ENCODE peak calls at places on chromosomes 12 and 14, in nine cellular contexts. One of them, this sample, is unnamed.

GRCh38 chr12:12336049-12336411 is 14.0 kb downstream of the MANSC1 start:
- DNase-seq in upper lobe of right lung: no peak
- DNase-seq in sigmoid colon: no peak
- DNase-seq in transverse colon: no peak
- DNase-seq in Jurkat, Clone E6-1: no peak
- DNase-seq in K562: no peak
- DNase-seq in breast epithelium: no peak
- DNase-seq in HCT116: no peak
- DNase-seq in fibroblast of mammary gland: no peak
- DNase-seq in this sample: no peak

GRCh38 chr12:34218193-34219045 is 196.1 kb downstream of the ALG10 start:
- DNase-seq in upper lobe of right lung: peak
- DNase-seq in sigmoid colon: no peak
- DNase-seq in HCT116: peak
- DNase-seq in K562: peak
- DNase-seq in fibroblast of mammary gland: peak
- DNase-seq in transverse colon: peak
- DNase-seq in breast epithelium: peak
- DNase-seq in Jurkat, Clone E6-1: peak
- DNase-seq in this sample: peak

GRCh38 chr12:8914716-8915526 is 612 bp downstream of the PHC1 start:
- DNase-seq in breast epithelium: peak
- DNase-seq in transverse colon: peak
- DNase-seq in upper lobe of right lung: peak
- DNase-seq in Jurkat, Clone E6-1: peak
- DNase-seq in sigmoid colon: peak
- DNase-seq in HCT116: no peak
- DNase-seq in fibroblast of mammary gland: peak
- DNase-seq in K562: peak
- DNase-seq in this sample: peak

GRCh38 chr12:104859144-104859543 is 98.9 kb downstream of the SLC41A2 start:
- DNase-seq in transverse colon: no peak
- DNase-seq in Jurkat, Clone E6-1: no peak
- DNase-seq in fibroblast of mammary gland: peak
- DNase-seq in breast epithelium: no peak
- DNase-seq in K562: no peak
- DNase-seq in sigmoid colon: no peak
- DNase-seq in upper lobe of right lung: no peak
- DNase-seq in HCT116: no peak
- DNase-seq in this sample: no peak

GRCh38 chr14:64364907-64365306 is 23.2 kb upstream of the MTHFD1 start:
- DNase-seq in K562: no peak
- DNase-seq in upper lobe of right lung: no peak
- DNase-seq in transverse colon: no peak
- DNase-seq in sigmoid colon: no peak
- DNase-seq in fibroblast of mammary gland: peak
- DNase-seq in breast epithelium: no peak
- DNase-seq in Jurkat, Clone E6-1: no peak
- DNase-seq in HCT116: no peak
- DNase-seq in this sample: no peak

GRCh38 chr12:68865399-68866154 is 57.6 kb downstream of the MDM2 start:
- DNase-seq in breast epithelium: no peak
- DNase-seq in K562: peak
- DNase-seq in upper lobe of right lung: no peak
- DNase-seq in transverse colon: no peak
- DNase-seq in Jurkat, Clone E6-1: no peak
- DNase-seq in sigmoid colon: no peak
- DNase-seq in fibroblast of mammary gland: peak
- DNase-seq in HCT116: no peak
- DNase-seq in this sample: no peak

GRCh38 chr14:70684030-70684429 is 42.3 kb downstream of the TTC9 start:
- DNase-seq in HCT116: no peak
- DNase-seq in K562: no peak
- DNase-seq in fibroblast of mammary gland: no peak
- DNase-seq in Jurkat, Clone E6-1: no peak
- DNase-seq in upper lobe of right lung: no peak
- DNase-seq in transverse colon: no peak
- DNase-seq in breast epithelium: no peak
- DNase-seq in sigmoid colon: no peak
- DNase-seq in this sample: no peak

GRCh38 chr12:120249875-120250795 is 15.4 kb downstream of the PXN start:
- DNase-seq in fibroblast of mammary gland: peak
- DNase-seq in K562: no peak
- DNase-seq in upper lobe of right lung: no peak
- DNase-seq in sigmoid colon: peak
- DNase-seq in breast epithelium: no peak
- DNase-seq in Jurkat, Clone E6-1: no peak
- DNase-seq in HCT116: no peak
- DNase-seq in transverse colon: no peak
- DNase-seq in this sample: peak

GRCh38 chr14:101097109-101097793 is 193.7 kb upstream of the RTL1 start:
- DNase-seq in upper lobe of right lung: no peak
- DNase-seq in sigmoid colon: no peak
- DNase-seq in fibroblast of mammary gland: no peak
- DNase-seq in transverse colon: no peak
- DNase-seq in K562: no peak
- DNase-seq in Jurkat, Clone E6-1: no peak
- DNase-seq in HCT116: no peak
- DNase-seq in breast epithelium: no peak
- DNase-seq in this sample: no peak

DNA sequence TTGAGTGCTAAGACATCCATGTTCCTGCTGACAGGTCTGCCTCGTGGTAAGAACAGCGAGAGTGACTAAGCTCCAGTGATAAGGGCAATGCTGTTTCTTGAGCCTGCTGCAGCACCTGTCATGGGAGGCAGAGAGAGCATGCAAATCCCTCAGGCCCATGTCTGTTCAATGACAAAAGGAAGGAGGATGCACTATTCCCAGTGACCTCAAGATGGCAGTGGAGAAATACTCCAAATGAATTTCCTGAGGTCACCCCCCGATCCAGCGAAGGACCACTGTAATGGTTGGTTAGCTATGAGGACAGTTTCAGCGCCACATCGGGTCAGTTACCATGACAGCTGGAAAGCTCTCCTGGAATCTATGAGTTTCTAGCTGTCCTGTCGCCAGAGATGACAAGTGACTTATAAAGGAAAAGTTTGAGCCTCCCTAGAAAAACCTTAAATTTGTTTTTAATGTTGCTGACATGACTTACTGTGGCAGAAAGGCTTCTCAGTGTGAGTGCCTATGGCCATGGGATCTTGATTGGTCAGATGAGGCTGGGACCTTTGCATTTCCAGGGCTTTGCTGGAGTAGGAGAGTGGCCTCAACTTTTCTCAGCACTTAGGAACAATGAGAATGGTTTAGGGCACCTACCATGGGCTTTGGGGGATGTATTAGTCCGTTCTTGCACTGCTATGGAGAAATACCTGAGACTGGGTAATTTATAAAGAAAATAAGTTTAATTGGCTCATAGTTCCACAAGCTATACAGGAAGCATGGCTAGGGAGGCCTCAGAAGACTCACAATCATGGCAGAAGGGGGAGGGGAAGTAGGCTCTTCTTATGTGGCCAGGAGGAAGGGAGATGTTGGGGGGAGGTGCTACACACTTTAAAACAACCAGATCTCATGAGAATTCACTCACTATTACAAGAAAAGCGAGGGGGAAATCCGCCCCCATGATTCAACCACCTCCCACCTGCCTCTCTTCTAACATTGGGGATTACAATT is 88.0 kb upstream of the TMEM260 start:
- DNase-seq in K562: peak
- DNase-seq in breast epithelium: no peak
- DNase-seq in transverse colon: peak
- DNase-seq in HCT116: peak
- DNase-seq in sigmoid colon: no peak
- DNase-seq in upper lobe of right lung: no peak
- DNase-seq in Jurkat, Clone E6-1: peak
- DNase-seq in fibroblast of mammary gland: peak
- DNase-seq in this sample: no peak
- H3K4me3 ChIP-seq in K562: no peak
- H3K4me3 ChIP-seq in breast epithelium: no peak
- H3K4me3 ChIP-seq in transverse colon: no peak
- H3K4me3 ChIP-seq in HCT116: no peak
- H3K4me3 ChIP-seq in sigmoid colon: no peak
- H3K4me3 ChIP-seq in upper lobe of right lung: no peak
- H3K4me3 ChIP-seq in Jurkat, Clone E6-1: no peak
- H3K4me3 ChIP-seq in fibroblast of mammary gland: no peak
- H3K4me3 ChIP-seq in this sample: no peak

DNA sequence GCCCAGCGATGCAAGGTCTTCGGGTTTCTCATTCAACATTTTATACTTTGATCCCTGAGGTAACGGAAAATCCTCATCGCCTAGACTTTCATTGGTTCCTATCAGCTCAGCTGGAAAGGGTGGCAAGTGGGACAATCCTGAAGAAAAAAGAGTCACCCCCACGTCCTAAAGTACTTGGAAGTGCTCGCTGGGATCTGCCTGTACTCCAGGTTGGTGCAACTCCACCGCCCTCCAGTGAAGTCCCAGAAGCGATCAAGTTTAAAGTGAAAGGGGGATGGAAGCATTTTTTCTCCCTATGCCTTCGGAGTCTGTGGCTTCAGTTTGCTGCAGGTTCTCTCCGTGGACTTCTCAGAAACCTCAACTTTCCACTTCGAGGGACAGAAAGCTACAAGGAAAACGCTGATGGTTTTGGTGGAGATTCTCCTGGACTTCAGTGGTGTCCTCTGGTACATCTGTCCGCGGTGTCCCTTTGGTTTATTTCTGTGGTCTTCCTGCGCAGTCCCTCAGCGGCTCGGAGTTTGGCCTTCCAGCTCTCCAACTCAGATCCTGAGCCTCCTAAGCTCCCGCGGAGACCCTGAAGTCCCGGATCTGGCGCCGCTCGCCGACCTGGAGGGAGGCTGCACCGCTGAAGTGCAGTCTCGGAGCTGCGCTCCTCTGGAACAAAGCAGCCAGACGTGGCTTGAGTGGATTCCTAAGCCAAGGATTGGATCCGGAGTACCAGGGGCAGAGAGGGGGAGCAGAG is 1.7 kb upstream of the LRFN5 start:
- DNase-seq in Jurkat, Clone E6-1: no peak
- DNase-seq in HCT116: no peak
- DNase-seq in transverse colon: no peak
- DNase-seq in sigmoid colon: peak
- DNase-seq in fibroblast of mammary gland: peak
- DNase-seq in K562: no peak
- DNase-seq in breast epithelium: peak
- DNase-seq in upper lobe of right lung: peak
- DNase-seq in this sample: peak
- H3K4me3 ChIP-seq in Jurkat, Clone E6-1: no peak
- H3K4me3 ChIP-seq in HCT116: no peak
- H3K4me3 ChIP-seq in transverse colon: peak
- H3K4me3 ChIP-seq in sigmoid colon: peak
- H3K4me3 ChIP-seq in fibroblast of mammary gland: peak
- H3K4me3 ChIP-seq in K562: peak
- H3K4me3 ChIP-seq in breast epithelium: peak
- H3K4me3 ChIP-seq in upper lobe of right lung: peak
- H3K4me3 ChIP-seq in this sample: peak

GRCh38 chr12:128385736-128386135 is 118.8 kb downstream of the TMEM132C start:
- DNase-seq in transverse colon: no peak
- DNase-seq in breast epithelium: no peak
- DNase-seq in HCT116: no peak
- DNase-seq in Jurkat, Clone E6-1: no peak
- DNase-seq in upper lobe of right lung: no peak
- DNase-seq in fibroblast of mammary gland: no peak
- DNase-seq in sigmoid colon: no peak
- DNase-seq in K562: no peak
- DNase-seq in this sample: no peak

GRCh38 chr12:128382946-128383739 is 116.2 kb downstream of the TMEM132C start:
- DNase-seq in Jurkat, Clone E6-1: no peak
- DNase-seq in upper lobe of right lung: no peak
- DNase-seq in breast epithelium: no peak
- DNase-seq in transverse colon: no peak
- DNase-seq in fibroblast of mammary gland: no peak
- DNase-seq in sigmoid colon: no peak
- DNase-seq in HCT116: no peak
- DNase-seq in K562: no peak
- DNase-seq in this sample: no peak

GRCh38 chr12:128381961-128382360 is 115.0 kb downstream of the TMEM132C start:
- DNase-seq in upper lobe of right lung: no peak
- DNase-seq in K562: no peak
- DNase-seq in sigmoid colon: no peak
- DNase-seq in breast epithelium: no peak
- DNase-seq in HCT116: no peak
- DNase-seq in fibroblast of mammary gland: no peak
- DNase-seq in transverse colon: no peak
- DNase-seq in Jurkat, Clone E6-1: no peak
- DNase-seq in this sample: no peak

DNA sequence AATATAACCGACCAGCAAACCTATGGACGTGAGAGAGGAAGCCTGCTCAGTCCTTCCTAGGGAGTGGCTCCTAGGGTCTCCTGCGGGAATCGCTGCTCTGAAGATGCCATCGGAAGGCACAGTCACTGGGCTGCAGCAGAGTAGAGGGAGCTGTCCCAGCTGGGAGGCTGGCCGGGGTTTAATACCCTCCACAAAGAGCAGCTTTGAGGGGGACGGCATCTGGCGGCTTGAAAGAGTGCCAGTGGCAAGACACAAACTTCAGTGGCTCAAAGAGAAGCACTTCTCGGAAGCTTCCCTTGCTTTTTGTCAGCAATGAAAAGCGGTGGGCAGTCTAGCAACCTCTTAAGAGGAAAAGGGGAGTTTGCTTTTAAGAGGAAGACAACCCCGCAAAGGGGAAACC is 114.6 kb downstream of the TMEM132C start:
- DNase-seq in sigmoid colon: no peak
- DNase-seq in upper lobe of right lung: no peak
- DNase-seq in breast epithelium: no peak
- DNase-seq in Jurkat, Clone E6-1: no peak
- DNase-seq in HCT116: no peak
- DNase-seq in fibroblast of mammary gland: no peak
- DNase-seq in transverse colon: no peak
- DNase-seq in K562: no peak
- DNase-seq in this sample: no peak
- H3K4me3 ChIP-seq in sigmoid colon: no peak
- H3K4me3 ChIP-seq in upper lobe of right lung: no peak
- H3K4me3 ChIP-seq in breast epithelium: no peak
- H3K4me3 ChIP-seq in Jurkat, Clone E6-1: no peak
- H3K4me3 ChIP-seq in HCT116: no peak
- H3K4me3 ChIP-seq in fibroblast of mammary gland: no peak
- H3K4me3 ChIP-seq in transverse colon: no peak
- H3K4me3 ChIP-seq in K562: no peak
- H3K4me3 ChIP-seq in this sample: peak

DNA sequence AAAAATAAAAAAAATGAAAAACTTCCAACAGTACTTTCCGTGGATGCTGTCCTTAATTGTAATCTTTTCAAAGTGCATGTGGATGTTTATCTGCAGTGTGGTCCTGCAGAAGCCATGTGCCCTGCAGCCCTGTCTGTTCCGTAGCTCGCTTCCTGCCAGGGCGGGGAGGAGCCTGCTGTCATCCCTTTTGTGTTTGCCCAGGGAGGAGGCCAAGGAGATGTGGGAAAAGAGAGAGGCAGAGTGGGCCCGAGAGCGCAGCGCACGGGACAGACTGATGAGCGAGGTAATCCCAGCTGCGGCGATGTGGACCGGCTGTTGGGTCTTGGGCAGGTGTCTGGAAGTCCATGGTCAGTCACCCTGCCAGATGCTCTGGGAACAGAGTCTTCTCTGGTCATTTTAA is 12.7 kb downstream of the TCHP start:
- DNase-seq in breast epithelium: no peak
- DNase-seq in HCT116: no peak
- DNase-seq in K562: no peak
- DNase-seq in fibroblast of mammary gland: no peak
- DNase-seq in sigmoid colon: no peak
- DNase-seq in upper lobe of right lung: no peak
- DNase-seq in transverse colon: no peak
- DNase-seq in Jurkat, Clone E6-1: no peak
- DNase-seq in this sample: no peak
- H3K4me3 ChIP-seq in breast epithelium: no peak
- H3K4me3 ChIP-seq in HCT116: no peak
- H3K4me3 ChIP-seq in K562: no peak
- H3K4me3 ChIP-seq in fibroblast of mammary gland: no peak
- H3K4me3 ChIP-seq in sigmoid colon: no peak
- H3K4me3 ChIP-seq in upper lobe of right lung: no peak
- H3K4me3 ChIP-seq in transverse colon: no peak
- H3K4me3 ChIP-seq in Jurkat, Clone E6-1: no peak
- H3K4me3 ChIP-seq in this sample: no peak

This sample was measured in tibial nerve.